ENCODE peak calls at places on chromosomes 2 and 18, in eight cellular contexts. E is uterus, S is IMR-90, A is tibial nerve, X is K562, Z is upper lobe of left lung, R is heart left ventricle, T is breast epithelium. W is an unnamed sample. For H3K27me3, the result is how much of the 10 kb centered on the place peaks cover.

GRCh38 chr2:199458806-199459285 is 1.1 kb upstream of the SATB2 start:
- DNase-seq in R (no peak), A (no peak), T (no peak), E (no peak), X (no peak), Z (peak), S (peak), W (no peak)

GRCh38 chr2:130824492-130825061 is 12.1 kb upstream of the ARHGEF4 start:
- DNase-seq in E (no peak), X (no peak), R (no peak), Z (no peak), T (no peak), S (peak), A (no peak), W (no peak)

GRCh38 chr18:26215247-26215970 is 10.8 kb upstream of the TAF4B start:
- DNase-seq in Z (no peak), T (no peak), A (no peak), R (no peak), S (no peak), X (no peak), E (no peak), W (no peak)

GRCh38 chr2:172806426-172807008 is 70.9 kb downstream of the RAPGEF4 start:
- DNase-seq in X (peak), T (no peak), R (no peak), A (no peak), E (no peak), S (peak), Z (no peak), W (no peak)

GRCh38 chr2:86305195-86305975 is 32.0 kb downstream of the REEP1 start:
- DNase-seq in T (no peak), Z (no peak), S (no peak), A (no peak), R (no peak), E (no peak), X (no peak), W (no peak)

GRCh38 chr18:7754725-7755181 is 187.6 kb downstream of the PTPRM start:
- DNase-seq in Z (no peak), R (no peak), T (no peak), A (no peak), S (peak), X (no peak), E (no peak), W (no peak)

GRCh38 chr2:43491070-43491639 is 104.7 kb downstream of the THADA start:
- DNase-seq in T (no peak), E (no peak), S (no peak), R (no peak), A (no peak), X (no peak), Z (no peak), W (no peak)

GRCh38 chr2:172836386-172837200 is 100.9 kb downstream of the RAPGEF4 start:
- DNase-seq in T (no peak), E (no peak), Z (no peak), X (no peak), R (peak), A (no peak), S (peak), W (no peak)

GRCh38 chr2:26911911-26912861 is 58.3 kb upstream of the MAPRE3 start:
- DNase-seq in X (no peak), Z (no peak), A (no peak), E (no peak), S (no peak), R (no peak), T (no peak), W (no peak)

GRCh38 chr2:143397886-143398614 is 268.8 kb downstream of the ARHGAP15 start:
- DNase-seq in Z (no peak), E (no peak), A (no peak), T (no peak), S (peak), R (no peak), X (no peak), W (no peak)

GRCh38 chr2:10717630-10718029 is 3.8 kb upstream of the ATP6V1C2 start:
- DNase-seq in E (no peak), X (no peak), A (no peak), Z (no peak), S (peak), R (no peak), T (no peak), W (no peak)

GRCh38 chr2:173520918-173521317 is 166.2 kb downstream of the CDCA7 start:
- DNase-seq in X (no peak), S (no peak), T (no peak), A (no peak), R (no peak), E (no peak), Z (no peak), W (no peak)

GRCh38 chr2:228065686-228066085 is 115.8 kb downstream of the SPHKAP start:
- DNase-seq in S (no peak), T (no peak), E (no peak), X (no peak), A (no peak), R (no peak), Z (no peak), W (no peak)

GRCh38 chr18:61322265-61322873 is 10.9 kb upstream of the CDH20 start:
- DNase-seq in E (peak), X (peak), Z (peak), T (no peak), S (peak), A (peak), R (peak), W (no peak)

GRCh38 chr2:157836531-157836930 is 39.6 kb downstream of the ACVR1 start:
- DNase-seq in R (no peak), T (no peak), E (no peak), X (no peak), Z (no peak), A (no peak), S (no peak), W (no peak)

GRCh38 chr2:907706-908105 is 42.9 kb upstream of the SNTG2 start:
- DNase-seq in A (no peak), T (no peak), Z (no peak), X (no peak), R (no peak), E (no peak), S (no peak), W (no peak)

GRCh38 chr2:57890462-57890861 is 156.1 kb upstream of the VRK2 start:
- DNase-seq in X (no peak), R (no peak), E (no peak), A (no peak), Z (no peak), T (no peak), S (peak), W (no peak)

GRCh38 chr2:196486145-196486544 is 153.4 kb upstream of the CCDC150 start:
- DNase-seq in Z (no peak), A (peak), E (no peak), R (no peak), T (no peak), S (no peak), X (no peak), W (no peak)

GRCh38 chr18:74488864-74489263 is 7.3 kb upstream of the CNDP2 start:
- DNase-seq in Z (no peak), E (no peak), A (no peak), X (no peak), S (no peak), R (no peak), T (no peak), W (no peak)

GRCh38 chr2:211132586-211132985 is 576.2 kb downstream of the CPS1 start:
- DNase-seq in R (no peak), Z (no peak), T (no peak), S (no peak), E (no peak), A (no peak), X (no peak), W (no peak)

DNA sequence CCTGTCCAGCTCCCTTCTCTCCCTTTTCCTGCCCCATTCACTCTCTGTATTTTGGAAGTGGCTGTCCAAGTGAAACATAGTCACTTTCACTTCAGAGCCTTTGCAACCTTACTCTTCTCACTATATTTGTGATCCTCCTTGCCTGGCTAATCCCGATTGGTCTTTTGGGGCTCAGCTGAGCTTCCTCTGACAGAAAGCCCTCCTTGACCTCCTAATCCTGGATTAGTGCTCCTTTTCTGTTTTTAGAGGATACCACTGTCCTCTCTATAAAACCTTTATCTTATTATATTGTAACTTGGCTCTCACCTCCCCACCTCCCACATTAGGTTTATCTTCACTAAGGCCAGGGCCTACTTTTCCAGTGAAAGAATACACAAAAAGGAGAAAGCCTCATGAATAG is 83.0 kb upstream of the GAREM1 start:
- DNase-seq in R (no peak), Z (no peak), E (no peak), T (no peak), S (no peak), X (no peak), A (no peak), W (no peak)
- TF ChIP-seq POLR2A in R (no peak), Z (no peak), E (no peak), T (no peak), S (no peak), X (no peak), A (no peak), W (no peak)

DNA sequence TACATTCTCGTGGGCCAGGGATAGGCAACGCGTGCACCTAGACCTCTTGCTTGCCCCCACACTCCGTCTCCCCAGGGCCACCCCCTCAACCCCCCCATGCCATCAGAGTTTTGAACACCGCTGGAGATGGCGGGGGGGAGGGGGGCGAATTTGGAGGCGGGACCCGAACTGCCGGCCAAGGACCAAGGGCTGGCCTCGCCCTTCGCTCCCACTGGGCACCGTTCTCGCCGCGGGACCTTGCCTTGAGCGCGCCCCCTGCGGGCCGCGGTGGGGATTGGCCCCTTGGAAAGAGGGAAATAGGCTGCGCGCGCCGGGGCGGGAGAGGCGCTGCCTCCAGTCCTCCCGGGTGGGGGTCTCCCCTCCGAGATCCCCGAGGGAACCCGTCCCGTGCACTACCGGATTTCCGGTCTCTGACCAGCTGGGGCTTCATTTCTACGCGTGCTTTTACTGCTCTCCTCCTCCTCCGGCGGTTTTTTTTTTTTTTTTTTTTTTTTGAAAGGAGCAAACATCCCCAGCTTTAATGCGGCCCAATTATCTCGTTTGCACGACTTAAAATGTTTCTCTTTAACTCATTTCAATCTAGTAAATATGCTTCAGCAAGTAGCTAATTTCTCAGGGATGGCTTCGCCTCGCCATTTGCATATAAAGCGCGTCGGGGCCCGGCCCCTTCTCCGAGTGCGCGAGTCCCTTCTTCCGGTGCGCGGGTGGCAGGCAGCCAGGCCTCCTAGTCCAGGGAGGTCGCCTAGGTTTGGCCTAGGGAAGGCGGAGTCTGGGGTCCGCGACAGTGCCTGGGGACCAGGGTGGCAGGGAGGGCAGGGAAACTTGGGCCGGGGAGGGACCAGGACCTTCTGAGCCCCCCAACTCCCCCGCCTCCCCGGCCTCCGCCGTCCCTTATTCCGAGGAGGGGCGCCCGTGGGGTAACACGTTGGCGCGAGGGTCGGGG is 10.1 kb upstream of the GBX2 start:
- DNase-seq in Z (peak), T (no peak), X (peak), R (peak), A (peak), E (no peak), S (peak), W (peak)
- H3K27me3 ChIP-seq in Z (under half), T (half or more), X (under half), R (half or more), A (half or more), E (half or more), S (under half), W (under half)

GRCh38 chr2:235050992-235051351 is 99.2 kb downstream of the SH3BP4 start:
- DNase-seq in Z (no peak), S (peak), E (peak), X (peak), T (peak), A (peak), R (peak), W (peak)
- TF ChIP-seq POLR2A in Z (no peak), S (peak), E (no peak), X (no peak), T (no peak), A (no peak), R (no peak), W (no peak)

GRCh38 chr2:239768031-239768800 is 256.9 kb downstream of the NDUFA10 start:
- DNase-seq in E (no peak), R (no peak), Z (peak), X (no peak), T (peak), S (no peak), A (no peak), W (no peak)

GRCh38 chr2:239765076-239765845 is 259.9 kb downstream of the NDUFA10 start:
- DNase-seq in E (no peak), S (no peak), Z (peak), X (no peak), T (peak), R (no peak), A (no peak), W (no peak)

GRCh38 chr2:239763433-239764097 is 261.6 kb downstream of the NDUFA10 start:
- DNase-seq in S (no peak), A (no peak), X (no peak), E (peak), T (peak), R (no peak), Z (no peak), W (peak)

GRCh38 chr2:239767016-239767905 is 257.9 kb downstream of the NDUFA10 start:
- DNase-seq in S (no peak), Z (peak), E (no peak), X (no peak), R (no peak), A (no peak), T (peak), W (no peak)

DNA sequence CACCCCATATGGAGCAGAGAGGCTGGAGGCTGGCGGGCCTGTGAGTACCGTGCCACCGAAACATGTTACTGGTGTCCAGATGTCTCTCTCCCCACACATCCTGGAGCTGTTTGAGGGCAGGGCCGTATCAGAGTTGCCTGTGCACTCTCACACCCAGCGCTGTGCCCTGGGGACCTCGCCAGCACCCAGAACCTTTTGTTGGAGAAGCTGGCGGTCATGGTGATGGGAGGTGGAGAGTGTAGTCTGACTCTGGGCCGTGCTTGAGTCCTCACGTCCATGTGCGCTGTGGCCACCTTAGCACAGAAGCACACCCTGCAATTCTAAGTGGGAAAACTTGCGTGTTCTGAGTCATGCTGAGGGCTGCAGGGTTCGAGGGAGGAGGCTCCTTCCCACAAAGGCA is 259.2 kb downstream of the NDUFA10 start:
- DNase-seq in E (no peak), X (no peak), S (no peak), Z (peak), T (peak), A (no peak), R (no peak), W (no peak)
- H3K27me3 ChIP-seq in E (under half), X (under half), S (under half), Z (under half), T (under half), A (under half), R (under half), W (under half)

GRCh38 chr2:39120771-39121522 is at the start of gene SOS1:
- DNase-seq in E (peak), R (peak), X (peak), A (peak), S (peak), Z (peak), T (peak), W (peak)
- TF ChIP-seq POLR2A in E (peak), R (no peak), X (peak), A (peak), S (peak), Z (peak), T (peak), W (peak)

DNA sequence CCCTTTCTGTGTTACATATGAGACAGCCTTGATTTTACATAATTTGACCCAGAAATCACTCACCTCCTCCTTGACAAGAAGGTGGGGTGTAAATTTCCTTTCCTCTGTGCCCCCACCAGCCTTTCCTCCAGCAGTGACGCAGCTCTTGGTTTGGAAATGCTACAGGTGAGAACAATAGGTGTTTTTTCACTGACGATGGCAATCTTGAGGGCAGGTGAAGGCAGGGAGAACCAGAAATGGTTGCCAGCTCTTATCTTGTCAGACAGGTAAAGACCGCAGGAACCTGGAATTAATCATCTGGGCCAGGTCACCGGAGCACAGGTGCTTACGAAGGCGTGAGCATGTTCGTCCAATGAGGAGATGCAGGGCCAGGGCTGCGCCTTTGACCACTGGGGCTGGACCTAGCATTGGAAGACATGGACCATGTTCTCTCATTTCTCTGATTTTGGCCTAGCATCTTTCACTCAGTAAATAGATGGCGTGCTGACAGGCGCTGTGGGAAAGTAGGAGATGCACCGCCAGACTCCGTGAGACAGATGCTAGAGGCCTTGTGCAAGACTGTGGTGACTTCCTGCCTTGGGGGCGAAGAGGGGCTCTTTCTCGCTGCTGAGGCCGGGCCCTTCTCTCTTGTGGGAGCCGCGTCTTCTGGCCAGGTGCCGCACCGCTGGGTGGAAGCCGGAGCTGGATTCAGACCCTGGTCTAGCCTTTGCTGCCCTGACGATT is 4.0 kb downstream of the CIDEA start:
- DNase-seq in T (no peak), X (no peak), A (no peak), R (no peak), Z (peak), S (no peak), E (no peak), W (no peak)
- H3K27me3 ChIP-seq in T (under half), X (half or more), A (under half), R (under half), Z (under half), S (half or more), E (under half), W (under half)

GRCh38 chr18:57439985-57440330 is 4.8 kb downstream of the ONECUT2 start:
- DNase-seq in A (no peak), X (no peak), Z (no peak), R (no peak), T (no peak), E (no peak), S (no peak), W (no peak)

GRCh38 chr18:57437782-57438668 is 2.9 kb downstream of the ONECUT2 start:
- DNase-seq in Z (peak), R (peak), S (peak), E (no peak), T (no peak), X (no peak), A (no peak), W (peak)

GRCh38 chr18:57440331-57441101 is 5.3 kb downstream of the ONECUT2 start:
- DNase-seq in S (no peak), A (no peak), Z (peak), R (no peak), E (no peak), T (no peak), X (no peak), W (no peak)

GRCh38 chr18:57438669-57439616 is 3.8 kb downstream of the ONECUT2 start:
- DNase-seq in X (no peak), S (no peak), E (no peak), A (no peak), R (no peak), T (no peak), Z (peak), W (no peak)

DNA sequence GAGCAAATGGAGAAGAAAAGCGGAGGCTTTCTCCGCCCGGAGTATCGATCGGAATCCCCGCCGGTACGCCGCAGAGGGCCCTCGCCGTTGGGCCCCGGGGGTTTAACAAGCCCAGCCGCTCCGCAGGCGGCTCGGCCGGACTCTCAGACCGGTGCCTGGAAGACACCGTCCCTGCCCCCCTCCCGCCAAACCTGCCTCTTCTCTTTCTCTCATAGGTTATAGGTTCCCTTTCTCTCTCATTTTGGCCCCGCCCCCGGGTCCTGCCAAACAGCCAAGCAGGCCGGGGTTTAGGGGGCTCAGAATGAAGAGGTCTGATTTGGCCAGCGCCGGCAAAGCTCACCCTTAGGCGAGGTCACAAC is 4.4 kb downstream of the ONECUT2 start:
- DNase-seq in S (no peak), E (no peak), R (no peak), A (no peak), T (no peak), Z (peak), X (no peak), W (no peak)
- TF ChIP-seq POLR2A in S (no peak), E (no peak), R (no peak), A (no peak), T (no peak), Z (no peak), X (no peak), W (no peak)

W was measured in ovary.